ENCODE peak calls at places on chromosomes 13 and 19, in five cellular contexts. P is left ventricle myocardium superior, C is heart left ventricle, G is T-cell, Q is AG08395. L is an unnamed sample.

GRCh38 chr13:52899206-52899605 is 50.8 kb upstream of the PCDH8 start:
- DNase-seq in P (no peak), C (no peak), G (no peak), Q (no peak), L (no peak)

GRCh38 chr13:101529419-101529818 is 76.9 kb downstream of the ITGBL1 start:
- DNase-seq in P (no peak), C (no peak), G (no peak), Q (peak), L (no peak)

GRCh38 chr19:50646074-50646807 is 3.0 kb upstream of the C19orf81 start:
- DNase-seq in P (no peak), C (no peak), G (no peak), Q (peak), L (no peak)

GRCh38 chr13:103229674-103230073 is 163.5 kb upstream of the SLC10A2 start:
- DNase-seq in P (no peak), C (no peak), G (no peak), Q (no peak), L (no peak)

GRCh38 chr13:40220299-40220935 is 446.0 kb downstream of the FOXO1 start:
- DNase-seq in P (no peak), C (no peak), G (no peak), Q (no peak), L (no peak)

GRCh38 chr19:16376649-16377048 is 52.0 kb downstream of the KLF2 start:
- DNase-seq in P (no peak), C (no peak), G (no peak), Q (no peak), L (peak)

GRCh38 chr13:104015646-104016396 is 949.6 kb upstream of the SLC10A2 start:
- DNase-seq in P (no peak), C (no peak), G (no peak), Q (no peak), L (no peak)

GRCh38 chr19:52527954-52528326 is 472 bp downstream of the ZNF808 start:
- DNase-seq in P (no peak), C (peak), G (no peak), Q (peak), L (peak)

GRCh38 chr13:51603716-51604115 is 19.5 kb downstream of the WDFY2 start:
- DNase-seq in P (no peak), C (no peak), G (no peak), Q (no peak), L (no peak)

GRCh38 chr13:46951516-46951915 is 54.7 kb upstream of the HTR2A start:
- DNase-seq in P (no peak), C (no peak), G (no peak), Q (no peak), L (no peak)

GRCh38 chr13:74573654-74574053 is 439.4 kb upstream of the KLF12 start:
- DNase-seq in P (peak), C (no peak), G (no peak), Q (no peak), L (peak)

GRCh38 chr19:383922-384800 is 24.8 kb downstream of the C2CD4C start:
- DNase-seq in P (peak), C (no peak), G (no peak), Q (no peak), L (peak)

GRCh38 chr19:57016076-57016475 is 103.7 kb upstream of the USP29 start:
- DNase-seq in P (no peak), C (no peak), G (no peak), Q (no peak), L (no peak)

GRCh38 chr13:95300625-95301134 is 571 bp downstream of the ABCC4 start:
- DNase-seq in P (peak), C (peak), G (peak), Q (peak), L (peak)

GRCh38 chr19:19591133-19591825 is 27.2 kb downstream of the PBX4 start:
- DNase-seq in P (no peak), C (no peak), G (peak), Q (peak), L (no peak)

GRCh38 chr19:5621311-5621944 is 1.1 kb downstream of the SAFB2 start:
- DNase-seq in P (peak), C (no peak), G (no peak), Q (no peak), L (no peak)

GRCh38 chr19:16035601-16036297 is 40.5 kb upstream of the TPM4 start:
- DNase-seq in P (no peak), C (no peak), G (no peak), Q (no peak), L (peak)

GRCh38 chr19:32869369-32870153 is at the start of gene SLC7A9:
- DNase-seq in P (no peak), C (no peak), G (no peak), Q (no peak), L (no peak)

GRCh38 chr19:18682807-18683108 is 722 bp upstream of the CRTC1 start:
- DNase-seq in P (no peak), C (no peak), G (no peak), Q (no peak), L (no peak)

GRCh38 chr13:112714772-112715569 is 25.1 kb downstream of the ATP11A start:
- DNase-seq in P (no peak), C (peak), G (no peak), Q (no peak), L (no peak)

GRCh38 chr13:97967948-97968347 is 14.5 kb downstream of the IPO5 start:
- DNase-seq in P (no peak), C (no peak), G (no peak), Q (no peak), L (no peak)

GRCh38 chr13:43246382-43246781 is 223.0 kb downstream of the DNAJC15 start:
- DNase-seq in P (no peak), C (no peak), G (no peak), Q (no peak), L (no peak)

GRCh38 chr19:27774337-27774736 is 1438.6 kb downstream of the UQCRFS1 start:
- DNase-seq in P (no peak), C (no peak), G (no peak), Q (no peak), L (no peak)

GRCh38 chr19:40803857-40804782 is 5.1 kb downstream of the EGLN2 start:
- DNase-seq in P (peak), C (peak), G (peak), Q (no peak), L (no peak)

GRCh38 chr19:31981545-31981944 is 363.9 kb upstream of the ZNF507 start:
- DNase-seq in P (no peak), C (no peak), G (no peak), Q (no peak), L (no peak)

GRCh38 chr19:35049456-35049855 is 7.9 kb downstream of the HPN start:
- DNase-seq in P (no peak), C (no peak), G (no peak), Q (no peak), L (no peak)

GRCh38 chr19:708154-709141 is at the start of gene PALM:
- DNase-seq in P (peak), C (peak), G (no peak), Q (no peak), L (peak)

GRCh38 chr13:69324109-69324886 is 783.3 kb upstream of the ATXN8OS start:
- DNase-seq in P (no peak), C (no peak), G (no peak), Q (no peak), L (peak)

GRCh38 chr13:83085186-83085900 is 796.9 kb downstream of the SLITRK1 start:
- DNase-seq in P (no peak), C (no peak), G (no peak), Q (no peak), L (no peak)

GRCh38 chr13:100657881-100658315 is 16.7 kb downstream of the TMTC4 start:
- DNase-seq in P (no peak), C (no peak), G (no peak), Q (no peak), L (no peak)

GRCh38 chr13:36163303-36163702 is 32.1 kb upstream of the DCLK1 start:
- DNase-seq in P (no peak), C (no peak), G (no peak), Q (no peak), L (no peak)

GRCh38 chr13:78820541-78820940 is 161.6 kb upstream of the OBI1 start:
- DNase-seq in P (no peak), C (no peak), G (no peak), Q (no peak), L (peak)

GRCh38 chr13:51674276-51674675 is 90.0 kb downstream of the WDFY2 start:
- DNase-seq in P (no peak), C (no peak), G (no peak), Q (no peak), L (peak)

GRCh38 chr13:22789027-22789593 is 391.7 kb upstream of the SGCG start:
- DNase-seq in P (no peak), C (no peak), G (no peak), Q (no peak), L (no peak)

GRCh38 chr13:106589716-106590115 is 21.8 kb upstream of the ARGLU1 start:
- DNase-seq in P (no peak), C (no peak), G (no peak), Q (no peak), L (no peak)

GRCh38 chr19:17312481-17313113 is 3.2 kb downstream of the DDA1 start:
- DNase-seq in P (no peak), C (no peak), G (no peak), Q (no peak), L (no peak)

L was measured in D341Med.